ENCODE peak calls at places on chromosomes 5 and 9, in seven cellular contexts. W is heart right ventricle, X is foreskin fibroblast, V is cardiac fibroblast, U is H1, E is GM12878, C is brain microvascular endothelial cell. O is an unnamed sample.

GRCh38 chr9:134399435-134400056 is 73.3 kb downstream of the RXRA start:
- DNase-seq in V (peak; percentile 74), E (no peak), W (no peak), X (no peak), C (peak; percentile 47), U (no peak), O (no peak)

GRCh38 chr5:102670224-102670836 is 84.8 kb upstream of the PAM start:
- DNase-seq in V (peak; percentile 48), U (peak; percentile 1), W (peak; percentile 6), X (no peak), E (no peak), C (peak; percentile 14), O (no peak)

GRCh38 chr9:37037744-37038640 is 3.9 kb upstream of the PAX5 start:
- DNase-seq in X (no peak), C (no peak), U (no peak), E (no peak), W (no peak), V (no peak), O (no peak)

GRCh38 chr9:114220129-114220541 is 64.8 kb downstream of the COL27A1 start:
- DNase-seq in X (no peak), E (no peak), W (no peak), V (no peak), C (no peak), U (no peak), O (no peak)

GRCh38 chr5:101942321-101942882 is 353.7 kb downstream of the SLCO4C1 start:
- DNase-seq in E (no peak), W (no peak), V (peak; percentile 13), X (no peak), U (no peak), C (peak; percentile 20), O (peak; percentile 7)

GRCh38 chr9:135343733-135344522 is 135.7 kb upstream of the PPP1R26 start:
- DNase-seq in C (peak; percentile 26), W (peak; percentile 63), U (peak; percentile 39), E (no peak), X (peak; percentile 8), V (peak; percentile 32), O (no peak)

GRCh38 chr5:136034976-136035375 is 6.2 kb downstream of the TGFBI start:
- DNase-seq in E (no peak), C (no peak), X (no peak), V (no peak), W (peak; percentile 62), U (no peak), O (no peak)

GRCh38 chr9:123451011-123451410 is 95.0 kb downstream of the CRB2 start:
- DNase-seq in E (no peak), U (no peak), V (no peak), X (no peak), W (no peak), C (no peak), O (no peak)

GRCh38 chr9:85408494-85408893 is 333.3 kb downstream of the AGTPBP1 start:
- DNase-seq in X (no peak), V (no peak), E (no peak), U (no peak), C (no peak), W (no peak), O (no peak)

GRCh38 chr5:113050606-113051391 is 74.2 kb downstream of the DCP2 start:
- DNase-seq in V (peak; percentile 89), X (peak; percentile 83), E (no peak), C (peak; percentile 65), U (no peak), W (no peak), O (no peak)

GRCh38 chr5:27020965-27021364 is 17.4 kb downstream of the CDH9 start:
- DNase-seq in E (no peak), C (no peak), X (no peak), W (no peak), V (peak; percentile 34), U (no peak), O (no peak)

GRCh38 chr9:124260769-124261603 is 3.2 kb downstream of the NEK6 start:
- DNase-seq in C (no peak), W (no peak), E (no peak), V (peak; percentile 72), U (no peak), X (no peak), O (no peak)

GRCh38 chr9:71990466-71990865 is 69.9 kb downstream of the C9orf57 start:
- DNase-seq in C (no peak), E (no peak), V (peak; percentile 9), U (no peak), X (peak; percentile 21), W (no peak), O (no peak)

GRCh38 chr5:126044931-126045565 is 378.2 kb upstream of the GRAMD2B start:
- DNase-seq in E (no peak), C (no peak), X (no peak), W (no peak), U (no peak), V (no peak), O (no peak)

GRCh38 chr5:173864126-173865075 is 23.7 kb upstream of the CPEB4 start:
- DNase-seq in W (peak; percentile 18), E (no peak), V (no peak), C (no peak), U (no peak), X (no peak), O (no peak)

GRCh38 chr5:139222346-139222745 is 24.2 kb upstream of the SIL1 start:
- DNase-seq in E (no peak), C (no peak), W (no peak), V (no peak), U (no peak), X (no peak), O (no peak)

GRCh38 chr9:106862946-106863740 is at the start of gene ZNF462:
- DNase-seq in U (no peak), E (no peak), W (peak; percentile 44), V (peak; percentile 84), X (no peak), C (peak; percentile 69), O (no peak)

GRCh38 chr5:41526699-41527098 is 16.3 kb upstream of the PLCXD3 start:
- DNase-seq in U (no peak), C (no peak), W (no peak), X (no peak), E (no peak), V (no peak), O (no peak)

GRCh38 chr5:41519801-41520200 is 9.4 kb upstream of the PLCXD3 start:
- DNase-seq in W (no peak), C (no peak), E (no peak), U (no peak), X (no peak), V (peak; percentile 29), O (no peak)

GRCh38 chr5:41527201-41527779 is 16.9 kb upstream of the PLCXD3 start:
- DNase-seq in U (no peak), C (peak; percentile 93), X (peak; percentile 70), E (no peak), V (peak; percentile 99), W (peak; percentile 71), O (no peak)

GRCh38 chr5:41522193-41522786 is 11.9 kb upstream of the PLCXD3 start:
- DNase-seq in U (no peak), W (no peak), X (no peak), E (no peak), C (no peak), V (no peak), O (no peak)

GRCh38 chr5:41524174-41524573 is 13.8 kb upstream of the PLCXD3 start:
- DNase-seq in C (no peak), V (peak; percentile 24), U (no peak), E (no peak), W (no peak), X (no peak), O (no peak)
- TF ChIP-seq CTCF in C (no peak), V (peak; percentile 26), U (peak; percentile 65), E (peak; percentile 49), W (peak; percentile 23), X (peak; percentile 5), O (peak; percentile 43)

GRCh38 chr5:153658151-153658550 is 167.7 kb downstream of the GRIA1 start:
- DNase-seq in E (no peak), C (no peak), V (no peak), X (no peak), U (no peak), W (no peak), O (no peak)

GRCh38 chr5:153661897-153662296 is 171.4 kb downstream of the GRIA1 start:
- DNase-seq in U (no peak), W (no peak), E (no peak), V (no peak), C (no peak), X (no peak), O (no peak)

GRCh38 chr5:153659337-153659736 is 168.9 kb downstream of the GRIA1 start:
- DNase-seq in U (no peak), W (no peak), X (peak; percentile 86), E (no peak), V (peak; percentile 71), C (peak; percentile 90), O (no peak)

GRCh38 chr5:153660919-153661318 is 170.4 kb downstream of the GRIA1 start:
- DNase-seq in W (no peak), U (no peak), X (peak; percentile 36), E (no peak), C (no peak), V (no peak), O (no peak)

DNA sequence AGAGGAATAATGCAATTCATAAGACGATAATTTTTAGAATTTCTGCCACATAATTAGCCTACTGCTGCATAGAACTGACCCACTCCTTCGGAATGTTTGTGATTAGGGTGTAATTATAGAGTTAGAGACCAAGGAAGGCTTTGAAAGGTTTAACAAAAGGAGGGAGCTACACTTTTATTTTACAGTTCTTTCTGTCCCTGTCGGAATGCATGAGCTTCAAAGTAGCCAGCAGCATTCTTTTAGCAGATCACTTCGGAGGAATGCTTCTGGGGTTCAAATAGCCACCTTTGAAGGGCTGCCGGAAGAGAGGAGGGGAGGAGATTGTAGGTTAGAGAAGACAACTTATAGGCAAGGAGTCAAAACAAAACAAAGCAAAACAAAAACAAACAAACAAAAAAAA is 168.1 kb downstream of the GRIA1 start:
- DNase-seq in V (no peak), E (no peak), U (peak; percentile 7), X (peak; percentile 14), W (no peak), C (no peak), O (no peak)
- TF ChIP-seq CTCF in V (no peak), E (no peak), U (no peak), X (no peak), W (no peak), C (no peak), O (no peak)

DNA sequence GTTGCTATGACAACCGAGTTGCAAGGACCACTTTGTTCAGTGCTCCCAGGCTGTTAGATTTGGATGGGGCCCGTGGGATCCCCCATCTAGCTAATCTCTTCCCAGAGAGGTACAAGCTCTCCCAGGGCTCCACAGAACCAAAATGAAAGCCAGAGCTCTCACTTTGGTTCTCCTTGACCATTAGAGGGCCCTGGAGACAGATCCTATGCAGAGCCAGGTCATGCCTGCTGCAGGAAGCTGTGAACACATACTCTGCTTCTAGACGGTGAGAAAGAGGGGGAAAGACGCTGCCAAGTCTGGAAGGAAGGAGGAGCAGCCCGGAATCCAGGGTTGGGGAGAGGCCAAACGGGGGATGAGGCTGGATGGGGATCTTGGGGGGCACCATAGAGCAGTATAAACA is 224.5 kb downstream of the GABBR2 start:
- DNase-seq in W (no peak), E (no peak), X (peak; percentile 30), U (no peak), V (peak; percentile 62), C (no peak), O (no peak)
- TF ChIP-seq CTCF in W (peak; percentile 11), E (no peak), X (peak; percentile 46), U (no peak), V (peak; percentile 37), C (peak; percentile 32), O (no peak)

DNA sequence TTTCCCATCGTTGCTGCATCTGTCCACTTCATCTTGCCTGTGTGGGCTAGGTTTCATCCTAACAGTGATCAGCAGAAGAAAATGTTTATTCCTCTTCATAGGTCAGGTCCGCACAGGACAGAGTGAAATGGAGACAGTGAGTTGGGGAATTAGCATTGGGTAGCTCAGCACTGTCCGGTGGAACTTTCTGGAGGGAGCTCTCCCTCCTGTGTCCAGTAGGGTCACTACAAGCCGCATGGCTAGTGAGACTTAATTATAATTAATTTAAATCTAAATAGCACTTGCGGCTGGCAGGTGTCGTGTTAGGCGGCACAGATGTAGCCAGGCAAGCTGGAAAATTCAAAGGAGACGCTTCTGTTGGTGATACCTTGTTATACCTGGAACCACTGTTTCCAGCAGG is 48.4 kb downstream of the CFAP77 start:
- DNase-seq in C (no peak), X (no peak), E (no peak), W (no peak), V (no peak), U (no peak), O (no peak)
- TF ChIP-seq CTCF in C (no peak), X (no peak), E (no peak), W (no peak), V (no peak), U (peak; percentile 22), O (no peak)

O was measured in GM12864.